ENCODE peak calls at places on chromosomes 4 and X, in six cellular contexts. K is A549; G is fibroblast of the aortic adventitia; X is CD8-positive, alpha-beta T cell; J is GM23338; L is lower leg skin. D is an unnamed sample.

GRCh38 chr4:84481077-84481878 is 17.8 kb downstream of the NKX6-1 start:
- DNase-seq in K (no peak), X (no peak), J (peak; percentile 52), L (no peak), G (no peak), D (no peak)

GRCh38 chrX:140274761-140275525 is 229.9 kb downstream of the SOX3 start:
- DNase-seq in L (no peak), K (no peak), X (no peak), J (peak; percentile 36), G (peak; percentile 52), D (peak; percentile 84)

GRCh38 chrX:40169193-40170086 is 71.7 kb upstream of the BCOR start:
- DNase-seq in K (peak; percentile 81), J (peak; percentile 90), X (peak; percentile 62), L (no peak), G (no peak), D (peak; percentile 81)

GRCh38 chr4:186699881-186700397 is 23.7 kb downstream of the FAT1 start:
- DNase-seq in J (no peak), X (no peak), G (no peak), K (no peak), L (no peak), D (no peak)

GRCh38 chr4:79235074-79235473 is 90.8 kb downstream of the NAA11 start:
- DNase-seq in X (no peak), G (no peak), K (no peak), L (no peak), J (no peak), D (no peak)

GRCh38 chr4:147754037-147754445 is 22.2 kb downstream of the ARHGAP10 start:
- DNase-seq in K (peak; percentile 41), L (no peak), J (peak; percentile 51), X (no peak), G (peak; percentile 89), D (peak; percentile 92)

GRCh38 chrX:150032742-150033141 is 94.5 kb upstream of the EOLA2 start:
- DNase-seq in K (peak; percentile 42), L (no peak), X (no peak), J (no peak), G (peak; percentile 65), D (peak; percentile 64)

GRCh38 chrX:138925330-138925729 is 213.8 kb upstream of the FGF13 start:
- DNase-seq in L (no peak), K (peak; percentile 44), J (no peak), G (peak; percentile 94), X (no peak), D (peak; percentile 79)

GRCh38 chr4:90215286-90215685 is 88.1 kb downstream of the CCSER1 start:
- DNase-seq in K (no peak), L (no peak), X (no peak), G (no peak), J (no peak), D (no peak)

GRCh38 chr4:177302371-177303100 is 7.1 kb upstream of the NEIL3 start:
- DNase-seq in K (no peak), X (no peak), J (no peak), L (no peak), G (peak; percentile 42), D (no peak)

GRCh38 chrX:17553451-17553850 is 178.5 kb downstream of the NHS start:
- DNase-seq in G (peak; percentile 86), J (peak; percentile 41), L (no peak), K (peak; percentile 14), X (no peak), D (peak; percentile 79)

GRCh38 chr4:55684276-55684675 is 48.2 kb upstream of the NMU start:
- DNase-seq in K (no peak), X (no peak), G (no peak), J (no peak), L (no peak), D (no peak)

GRCh38 chr4:46999584-46999983 is 6.2 kb upstream of the GABRA4 start:
- DNase-seq in L (no peak), G (peak; percentile 29), K (no peak), J (no peak), X (no peak), D (no peak)

GRCh38 chrX:64976673-64977040 is 407 bp upstream of the ZC4H2 start:
- DNase-seq in X (no peak), L (no peak), G (no peak), J (peak; percentile 14), K (no peak), D (no peak)

GRCh38 chr4:20305976-20306375 is 54.3 kb downstream of the SLIT2 start:
- DNase-seq in X (no peak), L (no peak), G (peak; percentile 83), J (peak; percentile 32), K (no peak), D (peak; percentile 32)

GRCh38 chr4:7698586-7698985 is 241.1 kb downstream of the AFAP1 start:
- DNase-seq in L (no peak), K (no peak), G (peak; percentile 30), X (no peak), J (peak; percentile 33), D (no peak)

GRCh38 chr4:56907009-56907408 is 691 bp upstream of the REST start:
- DNase-seq in X (no peak), G (no peak), K (no peak), J (peak; percentile 48), L (peak; percentile 83), D (no peak)

GRCh38 chr4:123380728-123381716 is 15.6 kb upstream of the SPRY1 start:
- DNase-seq in X (no peak), K (no peak), J (no peak), L (no peak), G (no peak), D (no peak)

GRCh38 chr4:159455675-159456235 is 352.9 kb downstream of the RAPGEF2 start:
- DNase-seq in X (no peak), G (peak; percentile 51), K (peak; percentile 51), L (no peak), J (peak; percentile 74), D (peak; percentile 73)

GRCh38 chr4:143554728-143555597 is 41.5 kb downstream of the SMARCA5 start:
- DNase-seq in G (no peak), J (no peak), L (no peak), K (no peak), X (no peak), D (no peak)

GRCh38 chr4:143555676-143556075 is 42.2 kb downstream of the SMARCA5 start:
- DNase-seq in J (no peak), L (no peak), X (no peak), K (no peak), G (no peak), D (no peak)

GRCh38 chr4:143558286-143558685 is 44.8 kb downstream of the SMARCA5 start:
- DNase-seq in G (no peak), K (no peak), X (no peak), L (no peak), J (no peak), D (no peak)

GRCh38 chr4:143559757-143560147 is 46.2 kb downstream of the SMARCA5 start:
- DNase-seq in G (no peak), J (peak; percentile 49), K (no peak), X (no peak), L (no peak), D (no peak)

GRCh38 chr4:143558823-143559756 is 45.6 kb downstream of the SMARCA5 start:
- DNase-seq in X (peak; percentile 42), K (peak; percentile 63), L (peak; percentile 89), J (peak; percentile 95), G (peak; percentile 43), D (peak; percentile 68)
- TF ChIP-seq CTCF in X (peak; percentile 37), K (peak; percentile 72), L (no peak), J (peak; percentile 99), G (peak; percentile 32), D (peak; percentile 50)

DNA sequence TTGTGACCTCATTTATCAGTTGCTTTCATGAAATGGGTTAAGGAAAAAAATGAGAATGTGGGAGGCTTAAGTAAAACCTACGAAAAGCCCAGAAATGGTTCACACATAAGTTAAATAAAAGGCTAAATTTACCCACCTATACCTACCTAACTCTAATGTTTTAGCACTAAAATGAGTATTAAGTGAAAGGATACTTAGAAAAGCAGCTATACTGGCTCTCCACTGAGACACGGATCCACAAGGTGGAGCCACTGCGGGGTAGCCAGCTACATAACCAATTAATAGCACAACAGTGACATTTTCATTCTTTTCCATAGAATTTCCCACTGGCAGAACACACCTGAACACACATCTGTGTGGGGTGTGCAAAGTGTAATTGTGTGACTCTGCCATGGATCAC is 101.9 kb downstream of the MAML3 start:
- DNase-seq in X (no peak), G (peak; percentile 57), K (peak; percentile 51), L (no peak), J (peak; percentile 50), D (peak; percentile 48)
- TF ChIP-seq CTCF in X (no peak), G (peak; percentile 71), K (peak; percentile 46), L (no peak), J (peak; percentile 79), D (peak; percentile 77)

GRCh38 chr4:161252520-161253141 is 911.2 kb downstream of the FSTL5 start:
- DNase-seq in K (peak; percentile 39), J (peak; percentile 35), L (no peak), G (no peak), X (no peak), D (peak; percentile 29)

GRCh38 chr4:161260819-161261218 is 903.0 kb downstream of the FSTL5 start:
- DNase-seq in G (no peak), X (no peak), L (no peak), J (no peak), K (no peak), D (no peak)

GRCh38 chr4:161256172-161256571 is 907.6 kb downstream of the FSTL5 start:
- DNase-seq in X (no peak), J (peak; percentile 20), L (no peak), G (no peak), K (no peak), D (peak; percentile 8)

GRCh38 chr4:161254375-161254774 is 909.4 kb downstream of the FSTL5 start:
- DNase-seq in X (no peak), L (no peak), K (peak; percentile 6), J (no peak), G (no peak), D (no peak)

GRCh38 chr4:161256716-161257115 is 907.1 kb downstream of the FSTL5 start:
- DNase-seq in X (no peak), J (peak; percentile 54), K (peak; percentile 29), G (no peak), L (no peak), D (no peak)
- TF ChIP-seq CTCF in X (no peak), J (peak; percentile 68), K (peak; percentile 61), G (no peak), L (no peak), D (peak; percentile 25)

GRCh38 chrX:11346283-11346682 is 53.1 kb downstream of the AMELX start:
- DNase-seq in L (no peak), G (no peak), X (no peak), J (peak; percentile 22), K (no peak), D (no peak)

GRCh38 chrX:11336201-11336600 is 43.0 kb downstream of the AMELX start:
- DNase-seq in J (no peak), X (no peak), G (no peak), L (no peak), K (no peak), D (no peak)

GRCh38 chrX:11337292-11338009 is 44.2 kb downstream of the AMELX start:
- DNase-seq in K (no peak), L (no peak), X (no peak), G (no peak), J (no peak), D (no peak)

GRCh38 chrX:11341274-11342256 is 48.4 kb downstream of the AMELX start:
- DNase-seq in L (peak; percentile 87), X (no peak), G (peak; percentile 91), K (peak; percentile 8), J (no peak), D (peak; percentile 72)
- TF ChIP-seq CTCF in L (no peak), X (no peak), G (no peak), K (no peak), J (no peak), D (no peak)